ENCODE peak calls at places on chromosome 21, in ten cellular contexts. H is C1 segment of cervical spinal cord, I is Right ventricle myocardium superior, G is BE2C, J is NCI-H446 treated with DMSO at 0.1 percent for 48 hours, T is cardiac fibroblast, K is astrocyte of the spinal cord, B is adipocyte, Z is small intestine, V is coronary artery. Y is an unnamed sample.
A peak's percentile ranks its signal among the peaks of the same experiment; 100 is the strongest.

GRCh38 chr21:38669186-38669585 is 136.5 kb upstream of the ETS2 start:
- DNase-seq in J (no peak), I (no peak), G (no peak), K (peak; percentile 41), H (no peak), Z (peak; percentile 45), V (no peak), B (peak; percentile 55), T (peak; percentile 54), Y (peak; percentile 10)

GRCh38 chr21:44739316-44739715 is 27.9 kb upstream of the TSPEAR start:
- DNase-seq in I (no peak), G (no peak), J (no peak), V (no peak), H (no peak), B (no peak), K (no peak), T (no peak), Z (no peak), Y (no peak)

GRCh38 chr21:30206551-30207251 is 9.2 kb downstream of the CLDN8 start:
- DNase-seq in V (no peak), I (no peak), K (peak; percentile 5), H (no peak), Z (no peak), B (no peak), G (no peak), T (peak; percentile 70), J (no peak), Y (no peak)

GRCh38 chr21:34935452-34935851 is 113.7 kb downstream of the RUNX1 start:
- DNase-seq in B (no peak), Z (no peak), V (no peak), J (no peak), T (peak; percentile 53), H (no peak), I (no peak), K (no peak), G (no peak), Y (no peak)

GRCh38 chr21:29338256-29338655 is 39.5 kb downstream of the BACH1 start:
- DNase-seq in B (no peak), K (no peak), T (no peak), Z (no peak), G (no peak), I (no peak), V (no peak), H (no peak), J (no peak), Y (no peak)

GRCh38 chr21:43770066-43770655 is 5.9 kb downstream of the CSTB start:
- DNase-seq in V (no peak), G (no peak), I (no peak), Z (no peak), H (no peak), J (no peak), K (no peak), B (no peak), T (no peak), Y (no peak)

GRCh38 chr21:42465008-42465878 is 30.8 kb downstream of the RSPH1 start:
- DNase-seq in H (no peak), I (no peak), B (no peak), K (peak; percentile 56), V (no peak), J (no peak), G (no peak), Z (peak; percentile 94), T (peak; percentile 22), Y (no peak)

GRCh38 chr21:27681841-27682240 is 715.0 kb upstream of the ADAMTS5 start:
- DNase-seq in I (no peak), K (peak; percentile 42), B (no peak), J (no peak), T (peak; percentile 58), G (no peak), Z (no peak), V (no peak), H (no peak), Y (no peak)

GRCh38 chr21:37863842-37864241 is 52.4 kb downstream of the KCNJ6 start:
- DNase-seq in Z (no peak), G (no peak), T (peak; percentile 87), V (no peak), I (no peak), H (no peak), K (peak; percentile 79), B (no peak), J (peak; percentile 30), Y (no peak)